ENCODE peak calls at places on chromosomes 12 and 14, in four cellular contexts. One of them, this sample, is unnamed. For H3K4me1 and H3K27me3, the result is how much of the 10 kb centered on the place peaks cover.

GRCh38 chr12:12265571-12266388 is 1.1 kb downstream of the LRP6 start:
- DNase-seq in esophagus squamous epithelium: no peak
- DNase-seq in psoas muscle: no peak
- DNase-seq in CD8-positive, alpha-beta T cell: peak
- DNase-seq in this sample: no peak

GRCh38 chr12:132827763-132828703 is 636 bp downstream of the GOLGA3 start:
- DNase-seq in esophagus squamous epithelium: no peak
- DNase-seq in psoas muscle: no peak
- DNase-seq in CD8-positive, alpha-beta T cell: no peak
- DNase-seq in this sample: no peak

GRCh38 chr12:49974677-49975369 is 2.1 kb downstream of the AQP6 start:
- DNase-seq in esophagus squamous epithelium: no peak
- DNase-seq in psoas muscle: no peak
- DNase-seq in CD8-positive, alpha-beta T cell: no peak
- DNase-seq in this sample: no peak

GRCh38 chr12:28258998-28259397 is 68.7 kb downstream of the CCDC91 start:
- DNase-seq in psoas muscle: no peak
- DNase-seq in esophagus squamous epithelium: no peak
- DNase-seq in CD8-positive, alpha-beta T cell: no peak
- DNase-seq in this sample: no peak

GRCh38 chr12:104058796-104059195 is 5.5 kb upstream of the HCFC2 start:
- DNase-seq in CD8-positive, alpha-beta T cell: no peak
- DNase-seq in psoas muscle: no peak
- DNase-seq in esophagus squamous epithelium: no peak
- DNase-seq in this sample: no peak

GRCh38 chr14:68222726-68223125 is 403.1 kb downstream of the RAD51B start:
- DNase-seq in CD8-positive, alpha-beta T cell: no peak
- DNase-seq in psoas muscle: no peak
- DNase-seq in esophagus squamous epithelium: no peak
- DNase-seq in this sample: no peak

GRCh38 chr12:25271486-25272098 is 20.9 kb upstream of the KRAS start:
- DNase-seq in psoas muscle: no peak
- DNase-seq in CD8-positive, alpha-beta T cell: no peak
- DNase-seq in esophagus squamous epithelium: no peak
- DNase-seq in this sample: no peak

GRCh38 chr12:94793191-94793595 is 142.8 kb upstream of the TMCC3 start:
- DNase-seq in psoas muscle: no peak
- DNase-seq in CD8-positive, alpha-beta T cell: no peak
- DNase-seq in esophagus squamous epithelium: no peak
- DNase-seq in this sample: no peak

GRCh38 chr14:67571275-67571990 is 28.6 kb downstream of the PIGH start:
- DNase-seq in esophagus squamous epithelium: no peak
- DNase-seq in CD8-positive, alpha-beta T cell: peak
- DNase-seq in psoas muscle: peak
- DNase-seq in this sample: peak

GRCh38 chr12:29073631-29074239 is 75.3 kb upstream of the FAR2 start:
- DNase-seq in psoas muscle: no peak
- DNase-seq in esophagus squamous epithelium: no peak
- DNase-seq in CD8-positive, alpha-beta T cell: no peak
- DNase-seq in this sample: no peak

GRCh38 chr12:98744692-98745091 is 99.6 kb downstream of the APAF1 start:
- DNase-seq in CD8-positive, alpha-beta T cell: no peak
- DNase-seq in esophagus squamous epithelium: no peak
- DNase-seq in psoas muscle: no peak
- DNase-seq in this sample: no peak

GRCh38 chr14:99634443-99634842 is 10.5 kb upstream of the HHIPL1 start:
- DNase-seq in psoas muscle: no peak
- DNase-seq in CD8-positive, alpha-beta T cell: no peak
- DNase-seq in esophagus squamous epithelium: no peak
- DNase-seq in this sample: no peak

GRCh38 chr12:51187370-51187987 is 14.5 kb upstream of the TFCP2 start:
- DNase-seq in psoas muscle: no peak
- DNase-seq in esophagus squamous epithelium: no peak
- DNase-seq in CD8-positive, alpha-beta T cell: no peak
- DNase-seq in this sample: no peak

GRCh38 chr12:34386621-34387255 is 364.4 kb downstream of the ALG10 start:
- DNase-seq in psoas muscle: no peak
- DNase-seq in CD8-positive, alpha-beta T cell: no peak
- DNase-seq in esophagus squamous epithelium: no peak
- DNase-seq in this sample: no peak

GRCh38 chr14:24664366-24664765 is 30.4 kb upstream of the GZMB start:
- DNase-seq in CD8-positive, alpha-beta T cell: no peak
- DNase-seq in psoas muscle: no peak
- DNase-seq in esophagus squamous epithelium: no peak
- DNase-seq in this sample: no peak

GRCh38 chr12:8890313-8891084 is 23.8 kb upstream of the PHC1 start:
- DNase-seq in psoas muscle: peak
- DNase-seq in CD8-positive, alpha-beta T cell: peak
- DNase-seq in esophagus squamous epithelium: no peak
- DNase-seq in this sample: peak

GRCh38 chr12:84911331-84912190 is 1.0 kb downstream of the SLC6A15 start:
- DNase-seq in esophagus squamous epithelium: no peak
- DNase-seq in CD8-positive, alpha-beta T cell: no peak
- DNase-seq in psoas muscle: no peak
- DNase-seq in this sample: no peak

GRCh38 chr14:54785111-54785777 is 117.4 kb downstream of the GCH1 start:
- DNase-seq in esophagus squamous epithelium: no peak
- DNase-seq in psoas muscle: no peak
- DNase-seq in CD8-positive, alpha-beta T cell: no peak
- DNase-seq in this sample: no peak

GRCh38 chr14:105026033-105026785 is 5.3 kb upstream of the CDCA4 start:
- DNase-seq in CD8-positive, alpha-beta T cell: no peak
- DNase-seq in esophagus squamous epithelium: no peak
- DNase-seq in psoas muscle: no peak
- DNase-seq in this sample: no peak
- H3K4me1 ChIP-seq in CD8-positive, alpha-beta T cell: under half
- H3K4me1 ChIP-seq in esophagus squamous epithelium: under half
- H3K4me1 ChIP-seq in psoas muscle: under half
- H3K4me1 ChIP-seq in this sample: under half

DNA sequence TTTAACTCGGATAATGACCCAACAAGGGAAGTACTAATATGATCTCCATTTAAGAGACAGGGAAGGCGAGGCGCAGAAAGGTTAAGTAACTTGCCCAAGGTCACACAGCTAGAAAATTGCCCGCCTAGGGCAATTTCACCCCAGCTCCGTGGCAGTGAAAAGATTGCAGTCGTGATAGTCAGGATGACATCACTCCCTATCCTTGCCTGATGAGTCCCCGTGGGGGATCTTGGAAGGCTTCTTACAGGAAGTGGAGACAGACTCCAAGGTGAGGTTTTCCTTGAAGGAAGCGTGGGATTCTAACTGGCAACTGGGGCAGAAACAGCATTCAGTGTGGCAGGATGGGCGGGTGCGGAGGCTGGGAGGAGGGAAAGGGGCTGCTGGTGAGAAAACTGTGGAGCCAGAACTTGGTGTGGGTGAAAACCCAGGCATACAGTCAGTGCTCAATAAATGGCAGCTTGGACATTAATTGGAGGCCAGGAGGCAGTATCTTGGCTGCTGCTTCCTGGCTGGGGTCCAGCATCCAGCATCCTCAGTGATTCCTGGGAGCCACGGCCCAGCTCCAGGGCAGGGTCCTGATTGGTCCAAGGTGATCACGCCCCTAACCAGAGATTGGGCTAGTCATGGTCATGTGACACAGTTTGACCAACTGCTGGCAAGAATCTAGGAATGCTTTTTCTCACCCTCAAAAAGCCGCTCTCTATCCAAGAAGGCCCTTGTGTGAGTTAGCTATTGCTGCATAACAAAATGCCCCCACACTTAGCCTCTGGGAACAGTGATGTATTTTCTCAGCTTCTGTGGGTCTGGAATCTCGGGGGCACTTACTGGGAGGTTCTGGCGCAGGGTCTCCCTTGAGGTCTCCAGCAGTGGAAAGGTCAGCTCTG is 118.8 kb upstream of the NCOR2 start:
- DNase-seq in psoas muscle: no peak
- DNase-seq in CD8-positive, alpha-beta T cell: no peak
- DNase-seq in esophagus squamous epithelium: no peak
- DNase-seq in this sample: no peak
- H3K27me3 ChIP-seq in psoas muscle: under half
- H3K27me3 ChIP-seq in CD8-positive, alpha-beta T cell: under half
- H3K27me3 ChIP-seq in esophagus squamous epithelium: under half
- H3K27me3 ChIP-seq in this sample: under half

GRCh38 chr14:105480807-105481801 is 5.6 kb upstream of the CRIP1 start:
- DNase-seq in CD8-positive, alpha-beta T cell: peak
- DNase-seq in psoas muscle: peak
- DNase-seq in esophagus squamous epithelium: no peak
- DNase-seq in this sample: peak
- H3K4me1 ChIP-seq in CD8-positive, alpha-beta T cell: half or more
- H3K4me1 ChIP-seq in psoas muscle: under half
- H3K4me1 ChIP-seq in esophagus squamous epithelium: half or more
- H3K4me1 ChIP-seq in this sample: half or more

GRCh38 chr12:112833939-112834338 is 42.4 kb downstream of the RPH3A start:
- DNase-seq in CD8-positive, alpha-beta T cell: no peak
- DNase-seq in psoas muscle: no peak
- DNase-seq in esophagus squamous epithelium: no peak
- DNase-seq in this sample: no peak
- H3K27me3 ChIP-seq in CD8-positive, alpha-beta T cell: under half
- H3K27me3 ChIP-seq in psoas muscle: under half
- H3K27me3 ChIP-seq in esophagus squamous epithelium: under half
- H3K27me3 ChIP-seq in this sample: under half

DNA sequence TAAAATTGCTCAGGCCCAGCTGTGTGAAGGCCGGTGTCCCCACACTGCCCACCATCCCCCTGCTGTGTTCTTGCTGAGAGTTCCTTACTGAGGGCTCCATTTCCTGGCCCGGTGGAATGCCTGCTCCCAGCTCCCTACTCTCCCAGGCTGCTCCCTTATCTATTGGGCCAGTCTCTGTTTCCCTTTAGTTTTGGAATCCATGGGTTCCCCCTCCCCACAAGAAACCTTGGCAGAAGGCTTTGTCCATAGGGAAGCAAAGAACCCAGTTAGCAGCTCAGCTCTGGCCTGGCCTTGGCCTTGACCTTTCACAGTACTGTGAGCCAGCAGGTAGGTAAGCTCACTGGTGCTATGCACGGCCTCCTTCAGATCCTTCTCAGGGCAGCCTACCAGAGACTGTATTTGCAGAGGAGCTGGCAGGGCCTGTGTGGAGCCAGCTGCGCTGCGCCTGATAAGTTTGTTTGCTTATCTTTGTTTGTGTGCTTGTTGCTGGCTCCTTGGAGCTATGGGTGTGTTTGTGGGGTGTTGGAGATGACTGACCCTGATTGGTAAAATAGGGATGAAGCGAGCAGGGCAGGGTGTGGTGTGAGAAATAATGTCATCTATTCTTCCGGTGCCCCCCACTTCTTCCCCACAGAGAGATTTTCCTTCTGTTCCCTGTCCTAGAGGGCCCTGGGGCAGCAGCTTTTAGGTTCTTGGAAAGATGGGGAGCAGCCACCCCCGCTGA is 19.2 kb downstream of the MLXIP start:
- DNase-seq in CD8-positive, alpha-beta T cell: no peak
- DNase-seq in esophagus squamous epithelium: no peak
- DNase-seq in psoas muscle: no peak
- DNase-seq in this sample: no peak
- H3K4me1 ChIP-seq in CD8-positive, alpha-beta T cell: half or more
- H3K4me1 ChIP-seq in esophagus squamous epithelium: under half
- H3K4me1 ChIP-seq in psoas muscle: half or more
- H3K4me1 ChIP-seq in this sample: under half

GRCh38 chr12:106418970-106419369 is 61.4 kb downstream of the POLR3B start:
- DNase-seq in psoas muscle: no peak
- DNase-seq in CD8-positive, alpha-beta T cell: no peak
- DNase-seq in esophagus squamous epithelium: no peak
- DNase-seq in this sample: no peak
- H3K27me3 ChIP-seq in psoas muscle: under half
- H3K27me3 ChIP-seq in CD8-positive, alpha-beta T cell: under half
- H3K27me3 ChIP-seq in esophagus squamous epithelium: under half
- H3K27me3 ChIP-seq in this sample: under half

GRCh38 chr14:78245238-78245637 is 75.1 kb downstream of the NRXN3 start:
- DNase-seq in psoas muscle: no peak
- DNase-seq in esophagus squamous epithelium: no peak
- DNase-seq in CD8-positive, alpha-beta T cell: no peak
- DNase-seq in this sample: no peak
- H3K4me1 ChIP-seq in psoas muscle: under half
- H3K4me1 ChIP-seq in esophagus squamous epithelium: under half
- H3K4me1 ChIP-seq in CD8-positive, alpha-beta T cell: under half
- H3K4me1 ChIP-seq in this sample: under half

GRCh38 chr12:110934093-110934852 is 13.9 kb upstream of the MYL2 start:
- DNase-seq in psoas muscle: peak
- DNase-seq in CD8-positive, alpha-beta T cell: no peak
- DNase-seq in esophagus squamous epithelium: no peak
- DNase-seq in this sample: no peak

GRCh38 chr12:110936367-110937103 is 16.2 kb upstream of the MYL2 start:
- DNase-seq in psoas muscle: no peak
- DNase-seq in esophagus squamous epithelium: no peak
- DNase-seq in CD8-positive, alpha-beta T cell: no peak
- DNase-seq in this sample: no peak

GRCh38 chr12:110933326-110933974 is 13.1 kb upstream of the MYL2 start:
- DNase-seq in CD8-positive, alpha-beta T cell: no peak
- DNase-seq in esophagus squamous epithelium: no peak
- DNase-seq in psoas muscle: no peak
- DNase-seq in this sample: no peak

GRCh38 chr12:110937104-110937641 is 16.8 kb upstream of the MYL2 start:
- DNase-seq in CD8-positive, alpha-beta T cell: peak
- DNase-seq in esophagus squamous epithelium: no peak
- DNase-seq in psoas muscle: peak
- DNase-seq in this sample: peak

GRCh38 chr12:110935588-110935987 is 15.2 kb upstream of the MYL2 start:
- DNase-seq in CD8-positive, alpha-beta T cell: no peak
- DNase-seq in esophagus squamous epithelium: no peak
- DNase-seq in psoas muscle: no peak
- DNase-seq in this sample: no peak
- H3K27me3 ChIP-seq in CD8-positive, alpha-beta T cell: under half
- H3K27me3 ChIP-seq in esophagus squamous epithelium: under half
- H3K27me3 ChIP-seq in psoas muscle: under half
- H3K27me3 ChIP-seq in this sample: under half

This sample was measured in effector memory CD4-positive, alpha-beta T cell.